ENCODE peak calls at places on chromosomes 1 and 21, in nine cellular contexts. H, N, K, A, Z, Q, D, L and X are unnamed samples.

GRCh38 chr1:21217812-21218596 is 41.3 kb upstream of the EIF4G3 start:
- DNase-seq in K (no peak), N (no peak), H (peak; percentile 54), D (peak; percentile 26), A (no peak), Q (peak; percentile 16), L (peak; percentile 6), Z (no peak), X (no peak)

GRCh38 chr1:234539666-234540403 is 60.9 kb upstream of the TARBP1 start:
- DNase-seq in L (no peak), D (no peak), Q (no peak), K (no peak), A (no peak), Z (no peak), N (no peak), H (no peak), X (no peak)

GRCh38 chr1:88892146-88892877 is 945 bp upstream of the GTF2B start:
- DNase-seq in L (no peak), N (peak; percentile 33), K (no peak), Q (no peak), A (no peak), D (no peak), Z (no peak), H (no peak), X (no peak)

GRCh38 chr1:156376146-156376545 is 7.1 kb downstream of the RHBG start:
- DNase-seq in H (no peak), L (no peak), N (no peak), Q (no peak), K (no peak), Z (no peak), A (no peak), D (no peak), X (no peak)

GRCh38 chr21:44730951-44731579 is 19.7 kb upstream of the TSPEAR start:
- DNase-seq in D (no peak), A (no peak), L (no peak), H (no peak), K (no peak), Z (no peak), N (no peak), Q (peak; percentile 3), X (no peak)

GRCh38 chr1:22457356-22457755 is 5.7 kb downstream of the ZBTB40 start:
- DNase-seq in D (no peak), Z (no peak), K (no peak), L (no peak), H (no peak), A (no peak), Q (no peak), N (no peak), X (no peak)

GRCh38 chr1:95278173-95278988 is 44.4 kb downstream of the RWDD3 start:
- DNase-seq in Q (no peak), H (no peak), D (no peak), N (no peak), L (no peak), Z (no peak), A (no peak), K (no peak), X (no peak)

GRCh38 chr1:99107680-99108079 is 103.0 kb upstream of the PLPPR5 start:
- DNase-seq in L (no peak), A (no peak), Q (no peak), D (no peak), N (no peak), H (no peak), Z (no peak), K (no peak), X (no peak)

GRCh38 chr1:167229719-167230385 is 9.2 kb downstream of the POU2F1 start:
- DNase-seq in H (no peak), Z (no peak), D (no peak), Q (no peak), K (no peak), A (no peak), L (no peak), N (no peak), X (no peak)

GRCh38 chr21:37082375-37082774 is 9.3 kb downstream of the TTC3 start:
- DNase-seq in K (no peak), D (no peak), A (no peak), Q (no peak), Z (no peak), N (no peak), H (no peak), L (no peak), X (no peak)